ENCODE peak calls at places on chromosomes 5 and 9, in ten cellular contexts. C, W, E, J, U, B, F, O, K and L are unnamed samples.

GRCh38 chr5:36205329-36205728 is 36.4 kb downstream of the NADK2 start:
- ATAC-seq in O (no peak), J (no peak), U (no peak), F (no peak), W (no peak), C (no peak), B (no peak), E (no peak), K (no peak), L (no peak)

GRCh38 chr5:6727231-6727630 is 14.0 kb downstream of the TENT4A start:
- ATAC-seq in E (no peak), B (no peak), F (no peak), O (no peak), K (no peak), C (no peak), J (no peak), W (no peak), U (no peak), L (no peak)

GRCh38 chr5:91126448-91126847 is 256.7 kb downstream of the ARRDC3 start:
- ATAC-seq in O (peak; percentile 73), B (no peak), U (no peak), W (no peak), F (peak; percentile 77), C (no peak), E (no peak), K (peak; percentile 72), J (peak; percentile 63), L (no peak)

GRCh38 chr5:32283539-32284377 is 29.0 kb downstream of the MTMR12 start:
- ATAC-seq in B (peak; percentile 80), J (peak; percentile 72), F (peak; percentile 43), C (no peak), W (peak; percentile 79), K (no peak), E (peak; percentile 82), O (peak; percentile 85), U (peak; percentile 86), L (peak; percentile 97)

GRCh38 chr9:124450241-124450924 is at the start of gene ADGRD2:
- ATAC-seq in K (no peak), O (peak; percentile 17), F (no peak), W (no peak), E (no peak), J (no peak), B (no peak), C (no peak), U (peak; percentile 26), L (no peak)

GRCh38 chr9:136864996-136865767 is 926 bp downstream of the EDF1 start:
- ATAC-seq in W (no peak), B (no peak), K (peak; percentile 1), O (no peak), C (no peak), U (no peak), F (no peak), E (no peak), J (no peak), L (peak; percentile 8)

GRCh38 chr5:116076496-116076895 is 8.3 kb upstream of the COMMD10 start:
- ATAC-seq in U (peak; percentile 93), W (peak; percentile 37), B (peak; percentile 99), E (peak; percentile 96), C (peak; percentile 72), O (peak; percentile 44), F (peak; percentile 66), J (peak; percentile 68), K (no peak), L (peak; percentile 45)

GRCh38 chr5:27450607-27451006 is 412.2 kb upstream of the CDH9 start:
- ATAC-seq in O (no peak), B (no peak), K (no peak), J (no peak), C (no peak), E (no peak), W (no peak), U (no peak), F (no peak), L (no peak)

GRCh38 chr5:140018517-140018916 is 24.6 kb downstream of the NRG2 start:
- ATAC-seq in W (no peak), J (no peak), C (no peak), K (peak; percentile 3), O (no peak), U (no peak), F (no peak), E (no peak), B (no peak), L (no peak)

GRCh38 chr5:39082995-39083394 is 8.8 kb upstream of the RICTOR start:
- ATAC-seq in B (no peak), F (no peak), W (no peak), J (no peak), U (no peak), O (no peak), E (peak; percentile 72), K (no peak), C (no peak), L (no peak)

GRCh38 chr5:15290953-15291352 is 209.0 kb upstream of the FBXL7 start:
- ATAC-seq in K (no peak), U (no peak), O (no peak), C (no peak), J (no peak), F (no peak), W (no peak), B (no peak), E (no peak), L (no peak)

GRCh38 chr5:135944967-135945560 is 9.7 kb downstream of the LECT2 start:
- ATAC-seq in C (no peak), J (peak; percentile 82), K (peak; percentile 64), W (peak; percentile 41), F (peak; percentile 82), B (no peak), U (no peak), E (no peak), O (peak; percentile 77), L (no peak)

GRCh38 chr5:81685481-81685880 is 65.4 kb downstream of the SSBP2 start:
- ATAC-seq in U (no peak), F (no peak), K (no peak), J (no peak), O (no peak), B (no peak), W (no peak), C (no peak), E (no peak), L (no peak)